ENCODE peak calls at places on chromosomes 1 and 21, in ten cellular contexts. One of them, this sample, is unnamed.

GRCh38 chr1:197838836-197839235 is 63.6 kb upstream of the DENND1B start:
- DNase-seq in EL: peak; percentile 84
- DNase-seq in stimulated activated CD8-positive, alpha-beta memory T cell treated with anti-CD3 and anti-CD28 coated beads, Interleukin-12 subunit alpha, Interleukin-12 subunit beta, amount 100 ng/mL, for 4 hours: no peak
- DNase-seq in non-pigmented ciliary epithelial cell: peak; percentile 65
- DNase-seq in Peyer's patch: no peak
- DNase-seq in lung microvascular endothelial cell: no peak
- DNase-seq in dermis microvascular lymphatic vessel endothelial cell: peak; percentile 61
- DNase-seq in HFFc6: peak; percentile 76
- DNase-seq in T-cell: no peak
- DNase-seq in astrocyte of the spinal cord: peak; percentile 68
- DNase-seq in this sample: no peak

GRCh38 chr1:173122344-173122880 is 71.7 kb upstream of the TNFSF18 start:
- DNase-seq in EL: peak; percentile 34
- DNase-seq in stimulated activated CD8-positive, alpha-beta memory T cell treated with anti-CD3 and anti-CD28 coated beads, Interleukin-12 subunit alpha, Interleukin-12 subunit beta, amount 100 ng/mL, for 4 hours: no peak
- DNase-seq in non-pigmented ciliary epithelial cell: no peak
- DNase-seq in Peyer's patch: no peak
- DNase-seq in lung microvascular endothelial cell: peak; percentile 90
- DNase-seq in dermis microvascular lymphatic vessel endothelial cell: peak; percentile 88
- DNase-seq in HFFc6: no peak
- DNase-seq in T-cell: no peak
- DNase-seq in astrocyte of the spinal cord: no peak
- DNase-seq in this sample: no peak

GRCh38 chr1:198254948-198255347 is 98.2 kb downstream of the NEK7 start:
- DNase-seq in EL: no peak
- DNase-seq in stimulated activated CD8-positive, alpha-beta memory T cell treated with anti-CD3 and anti-CD28 coated beads, Interleukin-12 subunit alpha, Interleukin-12 subunit beta, amount 100 ng/mL, for 4 hours: no peak
- DNase-seq in non-pigmented ciliary epithelial cell: no peak
- DNase-seq in Peyer's patch: no peak
- DNase-seq in lung microvascular endothelial cell: no peak
- DNase-seq in dermis microvascular lymphatic vessel endothelial cell: no peak
- DNase-seq in HFFc6: no peak
- DNase-seq in T-cell: no peak
- DNase-seq in astrocyte of the spinal cord: no peak
- DNase-seq in this sample: no peak

GRCh38 chr1:59926381-59927243 is at the start of gene CYP2J2:
- DNase-seq in EL: peak; percentile 53
- DNase-seq in stimulated activated CD8-positive, alpha-beta memory T cell treated with anti-CD3 and anti-CD28 coated beads, Interleukin-12 subunit alpha, Interleukin-12 subunit beta, amount 100 ng/mL, for 4 hours: peak; percentile 7
- DNase-seq in non-pigmented ciliary epithelial cell: no peak
- DNase-seq in Peyer's patch: peak; percentile 17
- DNase-seq in lung microvascular endothelial cell: peak; percentile 9
- DNase-seq in dermis microvascular lymphatic vessel endothelial cell: peak; percentile 16
- DNase-seq in HFFc6: no peak
- DNase-seq in T-cell: peak; percentile 10
- DNase-seq in astrocyte of the spinal cord: peak; percentile 23
- DNase-seq in this sample: no peak

GRCh38 chr1:92219028-92219427 is 1.3 kb downstream of the C1orf146 start:
- DNase-seq in EL: no peak
- DNase-seq in stimulated activated CD8-positive, alpha-beta memory T cell treated with anti-CD3 and anti-CD28 coated beads, Interleukin-12 subunit alpha, Interleukin-12 subunit beta, amount 100 ng/mL, for 4 hours: no peak
- DNase-seq in non-pigmented ciliary epithelial cell: no peak
- DNase-seq in Peyer's patch: no peak
- DNase-seq in lung microvascular endothelial cell: no peak
- DNase-seq in dermis microvascular lymphatic vessel endothelial cell: no peak
- DNase-seq in HFFc6: no peak
- DNase-seq in T-cell: no peak
- DNase-seq in astrocyte of the spinal cord: no peak
- DNase-seq in this sample: no peak

GRCh38 chr1:32715901-32716311 is 13.3 kb upstream of the SYNC start:
- DNase-seq in EL: peak; percentile 28
- DNase-seq in stimulated activated CD8-positive, alpha-beta memory T cell treated with anti-CD3 and anti-CD28 coated beads, Interleukin-12 subunit alpha, Interleukin-12 subunit beta, amount 100 ng/mL, for 4 hours: no peak
- DNase-seq in non-pigmented ciliary epithelial cell: no peak
- DNase-seq in Peyer's patch: no peak
- DNase-seq in lung microvascular endothelial cell: no peak
- DNase-seq in dermis microvascular lymphatic vessel endothelial cell: no peak
- DNase-seq in HFFc6: peak; percentile 17
- DNase-seq in T-cell: no peak
- DNase-seq in astrocyte of the spinal cord: no peak
- DNase-seq in this sample: no peak

GRCh38 chr1:155127672-155128468 is at the start of gene EFNA1:
- DNase-seq in EL: peak; percentile 33
- DNase-seq in stimulated activated CD8-positive, alpha-beta memory T cell treated with anti-CD3 and anti-CD28 coated beads, Interleukin-12 subunit alpha, Interleukin-12 subunit beta, amount 100 ng/mL, for 4 hours: peak; percentile 34
- DNase-seq in non-pigmented ciliary epithelial cell: no peak
- DNase-seq in Peyer's patch: peak; percentile 26
- DNase-seq in lung microvascular endothelial cell: peak; percentile 85
- DNase-seq in dermis microvascular lymphatic vessel endothelial cell: peak; percentile 84
- DNase-seq in HFFc6: no peak
- DNase-seq in T-cell: no peak
- DNase-seq in astrocyte of the spinal cord: no peak
- DNase-seq in this sample: peak; percentile 63

GRCh38 chr1:181036107-181036843 is 2.5 kb downstream of the MR1 start:
- DNase-seq in EL: no peak
- DNase-seq in stimulated activated CD8-positive, alpha-beta memory T cell treated with anti-CD3 and anti-CD28 coated beads, Interleukin-12 subunit alpha, Interleukin-12 subunit beta, amount 100 ng/mL, for 4 hours: no peak
- DNase-seq in non-pigmented ciliary epithelial cell: no peak
- DNase-seq in Peyer's patch: no peak
- DNase-seq in lung microvascular endothelial cell: no peak
- DNase-seq in dermis microvascular lymphatic vessel endothelial cell: no peak
- DNase-seq in HFFc6: no peak
- DNase-seq in T-cell: no peak
- DNase-seq in astrocyte of the spinal cord: no peak
- DNase-seq in this sample: no peak

GRCh38 chr21:30623362-30623761 is 2.9 kb downstream of the KRTAP20-4 start:
- DNase-seq in EL: no peak
- DNase-seq in stimulated activated CD8-positive, alpha-beta memory T cell treated with anti-CD3 and anti-CD28 coated beads, Interleukin-12 subunit alpha, Interleukin-12 subunit beta, amount 100 ng/mL, for 4 hours: no peak
- DNase-seq in non-pigmented ciliary epithelial cell: no peak
- DNase-seq in Peyer's patch: no peak
- DNase-seq in lung microvascular endothelial cell: no peak
- DNase-seq in dermis microvascular lymphatic vessel endothelial cell: no peak
- DNase-seq in HFFc6: no peak
- DNase-seq in T-cell: no peak
- DNase-seq in astrocyte of the spinal cord: no peak
- DNase-seq in this sample: no peak

GRCh38 chr1:8122160-8122476 is 96.0 kb upstream of the ERRFI1 start:
- DNase-seq in EL: peak; percentile 42
- DNase-seq in stimulated activated CD8-positive, alpha-beta memory T cell treated with anti-CD3 and anti-CD28 coated beads, Interleukin-12 subunit alpha, Interleukin-12 subunit beta, amount 100 ng/mL, for 4 hours: no peak
- DNase-seq in non-pigmented ciliary epithelial cell: no peak
- DNase-seq in Peyer's patch: no peak
- DNase-seq in lung microvascular endothelial cell: no peak
- DNase-seq in dermis microvascular lymphatic vessel endothelial cell: peak; percentile 78
- DNase-seq in HFFc6: no peak
- DNase-seq in T-cell: no peak
- DNase-seq in astrocyte of the spinal cord: peak; percentile 82
- DNase-seq in this sample: no peak

GRCh38 chr1:214241060-214241459 is 39.9 kb upstream of the SMYD2 start:
- DNase-seq in EL: peak; percentile 32
- DNase-seq in stimulated activated CD8-positive, alpha-beta memory T cell treated with anti-CD3 and anti-CD28 coated beads, Interleukin-12 subunit alpha, Interleukin-12 subunit beta, amount 100 ng/mL, for 4 hours: no peak
- DNase-seq in non-pigmented ciliary epithelial cell: no peak
- DNase-seq in Peyer's patch: no peak
- DNase-seq in lung microvascular endothelial cell: peak; percentile 50
- DNase-seq in dermis microvascular lymphatic vessel endothelial cell: peak; percentile 58
- DNase-seq in HFFc6: no peak
- DNase-seq in T-cell: no peak
- DNase-seq in astrocyte of the spinal cord: peak; percentile 24
- DNase-seq in this sample: no peak

GRCh38 chr1:189787201-189787600 is 690.5 kb downstream of the BRINP3 start:
- DNase-seq in EL: no peak
- DNase-seq in stimulated activated CD8-positive, alpha-beta memory T cell treated with anti-CD3 and anti-CD28 coated beads, Interleukin-12 subunit alpha, Interleukin-12 subunit beta, amount 100 ng/mL, for 4 hours: no peak
- DNase-seq in non-pigmented ciliary epithelial cell: no peak
- DNase-seq in Peyer's patch: no peak
- DNase-seq in lung microvascular endothelial cell: no peak
- DNase-seq in dermis microvascular lymphatic vessel endothelial cell: no peak
- DNase-seq in HFFc6: no peak
- DNase-seq in T-cell: no peak
- DNase-seq in astrocyte of the spinal cord: peak; percentile 58
- DNase-seq in this sample: no peak

This sample was measured in stimulated activated effector memory CD8-positive, alpha-beta T cell treated with anti-CD3 and anti-CD28 coated beads, Interleukin-12 subunit alpha, Interleukin-12 subunit beta, amount 100 ng/mL, for 72 hours.